ENCODE peak calls at places on chromosomes 3 and 15, in ten cellular contexts. L is CD4-positive, alpha-beta T cell; N is mucosa of descending colon; C is sigmoid colon; G is kidney; Z is heart right ventricle; E is RWPE2; Y is foreskin fibroblast; K is transverse colon; W is glutamatergic neuron. D is an unnamed sample.
A peak's percentile ranks its signal among the peaks of the same experiment; 100 is the strongest.

GRCh38 chr3:31848163-31848848 is 132.8 kb downstream of the OSBPL10 start:
- DNase-seq in C (no peak), E (no peak), K (no peak), G (no peak), Z (no peak), W (no peak), N (no peak), L (no peak), Y (no peak), D (no peak)

GRCh38 chr3:4744405-4745239 is 234.6 kb upstream of the BHLHE40 start:
- DNase-seq in G (no peak), Z (no peak), N (no peak), C (no peak), L (no peak), Y (no peak), K (no peak), W (no peak), E (no peak), D (no peak)

GRCh38 chr3:151476344-151477018 is 15.6 kb upstream of the IGSF10 start:
- DNase-seq in K (no peak), G (peak; percentile 39), E (no peak), Z (no peak), C (no peak), Y (no peak), L (no peak), W (no peak), N (no peak), D (no peak)

GRCh38 chr3:172355836-172356235 is 92.4 kb downstream of the GHSR start:
- DNase-seq in G (no peak), E (no peak), W (no peak), Z (no peak), Y (peak; percentile 84), K (peak; percentile 24), L (no peak), C (no peak), N (peak; percentile 28), D (no peak)

GRCh38 chr3:38368238-38368637 is 21.7 kb downstream of the XYLB start:
- DNase-seq in L (no peak), C (no peak), N (no peak), Y (no peak), K (no peak), G (no peak), Z (no peak), W (no peak), E (no peak), D (no peak)

GRCh38 chr3:26623409-26624208 is 1.0 kb downstream of the LRRC3B start:
- DNase-seq in K (no peak), W (peak; percentile 24), E (no peak), Z (no peak), N (no peak), C (peak; percentile 62), L (no peak), G (peak; percentile 55), Y (no peak), D (peak; percentile 58)

GRCh38 chr15:56939257-56939656 is 20.8 kb downstream of the TCF12 start:
- DNase-seq in Z (no peak), C (no peak), K (no peak), E (no peak), Y (no peak), L (no peak), G (no peak), W (no peak), N (no peak), D (no peak)

GRCh38 chr15:48645558-48646330 is at the start of gene FBN1:
- DNase-seq in L (no peak), N (peak; percentile 33), W (peak; percentile 60), Z (peak; percentile 67), K (peak; percentile 32), C (peak; percentile 90), G (peak; percentile 91), E (peak; percentile 84), Y (peak; percentile 90), D (peak; percentile 82)

GRCh38 chr3:55405436-55405835 is 81.7 kb downstream of the WNT5A start:
- DNase-seq in N (no peak), Y (no peak), L (no peak), G (no peak), C (no peak), K (no peak), W (peak; percentile 46), Z (no peak), E (no peak), D (no peak)

GRCh38 chr15:78840661-78841060 is 29.4 kb upstream of the ADAMTS7 start:
- DNase-seq in N (no peak), L (no peak), G (peak; percentile 50), W (no peak), Y (no peak), C (no peak), K (no peak), E (no peak), Z (no peak), D (no peak)

GRCh38 chr3:151875759-151876158 is 2.3 kb downstream of the SUCNR1 start:
- DNase-seq in Y (no peak), G (no peak), C (no peak), E (no peak), K (no peak), Z (no peak), W (no peak), L (no peak), N (peak; percentile 37), D (no peak)

GRCh38 chr15:33152502-33153109 is 41.9 kb downstream of the FMN1 start:
- DNase-seq in L (no peak), G (no peak), Y (peak; percentile 72), W (no peak), N (no peak), Z (no peak), E (no peak), C (no peak), K (no peak), D (no peak)

GRCh38 chr3:135860761-135861160 is 104.8 kb upstream of the PPP2R3A start:
- DNase-seq in Y (no peak), C (no peak), L (no peak), Z (no peak), W (no peak), G (no peak), N (no peak), E (no peak), K (no peak), D (no peak)

GRCh38 chr15:90201150-90201943 is at the start of gene SEMA4B:
- DNase-seq in G (peak; percentile 92), L (peak; percentile 58), C (peak; percentile 85), Y (peak; percentile 40), N (peak; percentile 86), Z (peak; percentile 77), W (peak; percentile 87), K (peak; percentile 87), E (peak; percentile 76), D (peak; percentile 63)

GRCh38 chr3:194869482-194870169 is 183.9 kb downstream of the FAM43A start:
- DNase-seq in Y (peak; percentile 85), K (no peak), Z (no peak), E (no peak), W (no peak), L (no peak), N (no peak), C (no peak), G (no peak), D (no peak)

GRCh38 chr15:62344806-62345539 is 179.9 kb upstream of the C2CD4B start:
- DNase-seq in N (peak; percentile 86), W (peak; percentile 30), C (no peak), G (no peak), Y (peak; percentile 11), Z (peak; percentile 25), K (peak; percentile 73), E (peak; percentile 79), L (peak; percentile 27), D (no peak)

GRCh38 chr3:123119388-123119787 is 52.6 kb downstream of the PDIA5 start:
- DNase-seq in N (no peak), Z (no peak), C (no peak), L (no peak), K (no peak), G (no peak), E (no peak), W (no peak), Y (no peak), D (no peak)

GRCh38 chr3:61561374-61562041 is at the start of gene PTPRG:
- DNase-seq in Y (peak; percentile 93), N (peak; percentile 89), K (peak; percentile 89), Z (peak; percentile 87), W (peak; percentile 85), E (peak; percentile 77), G (peak; percentile 96), C (peak; percentile 97), L (no peak), D (peak; percentile 82)

GRCh38 chr3:61562810-61563613 is 1.6 kb downstream of the PTPRG start:
- DNase-seq in Z (peak; percentile 41), Y (no peak), W (peak; percentile 65), G (peak; percentile 80), E (no peak), N (peak; percentile 34), C (peak; percentile 72), K (peak; percentile 32), L (no peak), D (peak; percentile 31)

GRCh38 chr3:61560452-61561373 is 658 bp upstream of the PTPRG start:
- DNase-seq in L (no peak), C (peak; percentile 92), W (peak; percentile 71), G (peak; percentile 96), K (peak; percentile 78), Z (peak; percentile 87), E (peak; percentile 82), Y (peak; percentile 78), N (peak; percentile 82), D (peak; percentile 59)

GRCh38 chr3:61562042-61562809 is 855 bp downstream of the PTPRG start:
- DNase-seq in W (peak; percentile 60), Y (no peak), G (peak; percentile 78), K (peak; percentile 13), Z (peak; percentile 38), N (peak; percentile 16), L (no peak), E (no peak), C (peak; percentile 65), D (no peak)

GRCh38 chr3:61559108-61559731 is 2.2 kb upstream of the PTPRG start:
- DNase-seq in E (no peak), N (no peak), Z (no peak), K (no peak), W (no peak), L (no peak), Y (no peak), G (no peak), C (no peak), D (no peak)
- TF ChIP-seq CTCF in E (no peak), N (no peak), Z (no peak), K (no peak), W (no peak), L (no peak), Y (peak; percentile 35), G (no peak), C (no peak), D (no peak)

GRCh38 chr3:176767385-176767784 is 429.9 kb downstream of the TBL1XR1 start:
- DNase-seq in N (no peak), L (no peak), Z (no peak), K (no peak), C (peak; percentile 72), E (no peak), G (no peak), Y (no peak), W (no peak), D (no peak)
- TF ChIP-seq CTCF in N (no peak), L (no peak), Z (no peak), K (no peak), C (no peak), E (no peak), G (no peak), Y (no peak), W (no peak), D (no peak)

GRCh38 chr3:56782900-56783299 is 18.8 kb downstream of the ARHGEF3 start:
- DNase-seq in L (no peak), N (no peak), Z (no peak), Y (no peak), E (no peak), C (no peak), W (no peak), K (no peak), G (no peak), D (no peak)
- TF ChIP-seq CTCF in L (no peak), N (no peak), Z (no peak), Y (no peak), E (no peak), C (no peak), W (no peak), K (no peak), G (no peak), D (no peak)

GRCh38 chr3:20185733-20186599 is at the start of gene SGO1:
- DNase-seq in C (peak; percentile 99), W (peak; percentile 99), Y (peak; percentile 98), E (peak; percentile 98), G (peak; percentile 100), N (peak; percentile 100), Z (peak; percentile 99), L (peak; percentile 99), K (peak; percentile 100), D (peak; percentile 99)
- TF ChIP-seq CTCF in C (no peak), W (no peak), Y (no peak), E (no peak), G (no peak), N (peak; percentile 6), Z (no peak), L (no peak), K (no peak), D (peak; percentile 3)